ENCODE peak calls at places on chromosomes 6 and 20, in six cellular contexts. One of them, this sample, is unnamed. For H3K9me2, the result is how much of the 10 kb centered on the place peaks cover.

GRCh38 chr6:15824851-15825250 is 162.0 kb upstream of the DTNBP1 start:
- DNase-seq in HCT116: no peak
- DNase-seq in GM23248: no peak
- DNase-seq in hepatocyte: no peak
- DNase-seq in PC-3: no peak
- DNase-seq in MM.1S: no peak
- DNase-seq in this sample: no peak

GRCh38 chr6:38512211-38512610 is 127.5 kb downstream of the BTBD9 start:
- DNase-seq in HCT116: no peak
- DNase-seq in GM23248: peak
- DNase-seq in hepatocyte: no peak
- DNase-seq in PC-3: no peak
- DNase-seq in MM.1S: no peak
- DNase-seq in this sample: no peak

GRCh38 chr6:34248198-34248726 is 544 bp downstream of the SMIM29 start:
- DNase-seq in HCT116: no peak
- DNase-seq in GM23248: peak
- DNase-seq in hepatocyte: peak
- DNase-seq in PC-3: peak
- DNase-seq in MM.1S: peak
- DNase-seq in this sample: peak

GRCh38 chr6:79158856-79159516 is 75.5 kb downstream of the HMGN3 start:
- DNase-seq in HCT116: no peak
- DNase-seq in GM23248: peak
- DNase-seq in hepatocyte: peak
- DNase-seq in PC-3: peak
- DNase-seq in MM.1S: no peak
- DNase-seq in this sample: no peak

GRCh38 chr6:112636650-112637260 is 289.6 kb downstream of the RFPL4B start:
- DNase-seq in HCT116: no peak
- DNase-seq in GM23248: peak
- DNase-seq in hepatocyte: no peak
- DNase-seq in PC-3: peak
- DNase-seq in MM.1S: no peak
- DNase-seq in this sample: no peak

GRCh38 chr6:13813011-13813410 is 1.3 kb downstream of the MCUR1 start:
- DNase-seq in HCT116: no peak
- DNase-seq in GM23248: peak
- DNase-seq in hepatocyte: no peak
- DNase-seq in PC-3: peak
- DNase-seq in MM.1S: no peak
- DNase-seq in this sample: no peak

GRCh38 chr20:37297066-37297736 is 7.7 kb downstream of the MANBAL start:
- DNase-seq in HCT116: no peak
- DNase-seq in GM23248: peak
- DNase-seq in hepatocyte: no peak
- DNase-seq in PC-3: peak
- DNase-seq in MM.1S: no peak
- DNase-seq in this sample: no peak

GRCh38 chr20:49633023-49633422 is 65.1 kb upstream of the PTGIS start:
- DNase-seq in HCT116: no peak
- DNase-seq in GM23248: no peak
- DNase-seq in hepatocyte: no peak
- DNase-seq in PC-3: no peak
- DNase-seq in MM.1S: no peak
- DNase-seq in this sample: no peak

GRCh38 chr6:127484207-127484858 is 25.1 kb upstream of the KIAA0408 start:
- DNase-seq in HCT116: no peak
- DNase-seq in GM23248: peak
- DNase-seq in hepatocyte: no peak
- DNase-seq in PC-3: peak
- DNase-seq in MM.1S: peak
- DNase-seq in this sample: no peak

GRCh38 chr6:16637635-16638034 is 123.6 kb downstream of the ATXN1 start:
- DNase-seq in HCT116: no peak
- DNase-seq in GM23248: peak
- DNase-seq in hepatocyte: no peak
- DNase-seq in PC-3: peak
- DNase-seq in MM.1S: no peak
- DNase-seq in this sample: no peak

GRCh38 chr6:69774740-69775350 is 22.0 kb downstream of the LMBRD1 start:
- DNase-seq in HCT116: no peak
- DNase-seq in GM23248: no peak
- DNase-seq in hepatocyte: no peak
- DNase-seq in PC-3: no peak
- DNase-seq in MM.1S: no peak
- DNase-seq in this sample: no peak

GRCh38 chr6:2197177-2197671 is 48.2 kb downstream of the GMDS start:
- DNase-seq in HCT116: peak
- DNase-seq in GM23248: peak
- DNase-seq in hepatocyte: peak
- DNase-seq in PC-3: peak
- DNase-seq in MM.1S: no peak
- DNase-seq in this sample: no peak

GRCh38 chr6:75363304-75363703 is 78.7 kb upstream of the TMEM30A start:
- DNase-seq in HCT116: no peak
- DNase-seq in GM23248: no peak
- DNase-seq in hepatocyte: no peak
- DNase-seq in PC-3: peak
- DNase-seq in MM.1S: no peak
- DNase-seq in this sample: no peak

GRCh38 chr6:82006027-82006738 is 241.4 kb downstream of the IBTK start:
- DNase-seq in HCT116: no peak
- DNase-seq in GM23248: peak
- DNase-seq in hepatocyte: peak
- DNase-seq in PC-3: peak
- DNase-seq in MM.1S: peak
- DNase-seq in this sample: peak

GRCh38 chr6:163250122-163250521 is 164.4 kb upstream of the QKI start:
- DNase-seq in HCT116: no peak
- DNase-seq in GM23248: no peak
- DNase-seq in hepatocyte: no peak
- DNase-seq in PC-3: no peak
- DNase-seq in MM.1S: no peak
- DNase-seq in this sample: no peak

GRCh38 chr6:160178271-160178670 is 56.7 kb downstream of the SLC22A1 start:
- DNase-seq in HCT116: no peak
- DNase-seq in GM23248: no peak
- DNase-seq in hepatocyte: no peak
- DNase-seq in PC-3: no peak
- DNase-seq in MM.1S: no peak
- DNase-seq in this sample: no peak

GRCh38 chr6:26122402-26122792 is 35.2 kb downstream of the HFE start:
- DNase-seq in HCT116: no peak
- DNase-seq in GM23248: peak
- DNase-seq in hepatocyte: peak
- DNase-seq in PC-3: peak
- DNase-seq in MM.1S: peak
- DNase-seq in this sample: peak

GRCh38 chr6:90397929-90398674 is 101.5 kb upstream of the BACH2 start:
- DNase-seq in HCT116: no peak
- DNase-seq in GM23248: no peak
- DNase-seq in hepatocyte: peak
- DNase-seq in PC-3: peak
- DNase-seq in MM.1S: peak
- DNase-seq in this sample: no peak

GRCh38 chr20:37565134-37565811 is 37.6 kb upstream of the BLCAP start:
- DNase-seq in HCT116: no peak
- DNase-seq in GM23248: no peak
- DNase-seq in hepatocyte: no peak
- DNase-seq in PC-3: no peak
- DNase-seq in MM.1S: no peak
- DNase-seq in this sample: no peak

GRCh38 chr6:1624071-1624847 is 14.5 kb downstream of the FOXC1 start:
- DNase-seq in HCT116: no peak
- DNase-seq in GM23248: no peak
- DNase-seq in hepatocyte: peak
- DNase-seq in PC-3: no peak
- DNase-seq in MM.1S: no peak
- DNase-seq in this sample: peak

GRCh38 chr20:57264908-57265648 is 1.4 kb downstream of the BMP7 start:
- DNase-seq in HCT116: no peak
- DNase-seq in GM23248: no peak
- DNase-seq in hepatocyte: peak
- DNase-seq in PC-3: no peak
- DNase-seq in MM.1S: no peak
- DNase-seq in this sample: peak
- TF ChIP-seq EZH2 in HCT116: no peak
- TF ChIP-seq EZH2 in GM23248: peak
- TF ChIP-seq EZH2 in hepatocyte: no peak
- TF ChIP-seq EZH2 in PC-3: peak
- TF ChIP-seq EZH2 in MM.1S: no peak
- TF ChIP-seq EZH2 in this sample: no peak

DNA sequence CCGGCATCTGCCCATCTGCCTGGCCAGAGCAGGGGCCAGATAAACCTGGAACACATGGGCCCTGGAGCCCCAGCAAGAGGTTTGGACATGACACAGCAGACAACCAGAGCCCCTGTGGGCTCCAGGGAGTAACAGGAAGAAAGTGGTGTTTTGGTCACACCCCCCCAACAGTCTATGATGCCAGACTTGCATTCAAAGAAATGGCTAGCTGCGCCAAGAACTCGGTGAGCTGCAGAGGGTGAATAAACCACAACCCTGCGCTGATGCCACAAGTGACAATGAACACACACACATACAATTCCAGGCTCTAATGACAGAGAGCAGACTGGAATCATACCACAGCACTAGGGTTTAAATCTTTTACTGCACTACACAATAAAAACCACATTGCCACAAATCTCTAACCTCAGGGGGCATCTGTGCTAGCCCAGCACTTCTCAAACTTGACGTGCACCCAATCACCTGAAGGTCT is 34.0 kb downstream of the TRERF1 start:
- DNase-seq in HCT116: no peak
- DNase-seq in GM23248: peak
- DNase-seq in hepatocyte: no peak
- DNase-seq in PC-3: no peak
- DNase-seq in MM.1S: no peak
- DNase-seq in this sample: no peak
- TF ChIP-seq EZH2phosphoT487 in HCT116: no peak
- TF ChIP-seq EZH2phosphoT487 in GM23248: no peak
- TF ChIP-seq EZH2phosphoT487 in hepatocyte: no peak
- TF ChIP-seq EZH2phosphoT487 in PC-3: no peak
- TF ChIP-seq EZH2phosphoT487 in MM.1S: no peak
- TF ChIP-seq EZH2phosphoT487 in this sample: no peak

GRCh38 chr6:135289816-135290215 is 108.7 kb downstream of the MYB start:
- DNase-seq in HCT116: no peak
- DNase-seq in GM23248: no peak
- DNase-seq in hepatocyte: no peak
- DNase-seq in PC-3: no peak
- DNase-seq in MM.1S: no peak
- DNase-seq in this sample: no peak

GRCh38 chr6:135295085-135295484 is 114.0 kb downstream of the MYB start:
- DNase-seq in HCT116: no peak
- DNase-seq in GM23248: no peak
- DNase-seq in hepatocyte: no peak
- DNase-seq in PC-3: no peak
- DNase-seq in MM.1S: no peak
- DNase-seq in this sample: no peak

GRCh38 chr6:135286962-135287525 is 105.9 kb downstream of the MYB start:
- DNase-seq in HCT116: no peak
- DNase-seq in GM23248: no peak
- DNase-seq in hepatocyte: no peak
- DNase-seq in PC-3: no peak
- DNase-seq in MM.1S: no peak
- DNase-seq in this sample: no peak

GRCh38 chr6:135296715-135297114 is 115.6 kb downstream of the MYB start:
- DNase-seq in HCT116: no peak
- DNase-seq in GM23248: no peak
- DNase-seq in hepatocyte: no peak
- DNase-seq in PC-3: no peak
- DNase-seq in MM.1S: no peak
- DNase-seq in this sample: no peak

DNA sequence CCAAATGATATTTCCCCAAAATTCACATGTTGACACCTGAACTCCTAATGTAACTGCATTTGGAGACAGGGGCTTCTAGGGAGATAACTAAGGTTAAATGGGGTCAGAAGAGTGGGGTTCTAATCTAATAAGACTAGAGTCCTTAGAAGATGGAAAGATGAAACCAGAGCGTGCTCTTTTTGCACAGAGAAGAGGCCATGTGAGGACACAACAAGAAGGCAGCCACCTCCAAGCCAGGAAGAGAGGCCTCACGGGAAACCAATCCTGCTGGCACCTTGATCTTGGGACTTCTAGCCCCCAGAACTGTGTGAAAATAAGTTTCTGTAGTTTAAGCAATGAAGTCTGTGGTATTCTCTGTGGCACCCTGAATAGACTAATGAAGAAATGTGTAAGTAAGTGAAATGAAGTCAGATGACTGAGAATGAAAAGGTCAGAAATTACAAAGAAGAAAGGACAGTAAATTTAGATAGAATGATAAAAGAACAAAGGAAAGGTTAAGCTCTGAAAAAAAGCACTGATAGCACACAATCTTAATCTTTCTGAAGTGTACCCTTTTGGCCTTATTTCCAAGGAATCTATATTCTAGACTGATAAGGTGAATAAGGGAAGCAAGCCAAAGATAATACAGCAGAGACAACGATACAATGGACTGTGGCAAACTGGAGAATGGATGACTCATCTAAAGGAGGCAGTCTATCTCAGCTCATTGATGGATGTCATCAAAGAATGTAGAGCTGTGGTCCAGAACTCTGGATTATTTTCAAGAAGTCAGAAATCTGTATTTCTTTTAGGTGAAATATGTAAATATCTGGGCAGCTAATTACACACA is 110.4 kb downstream of the MYB start:
- DNase-seq in HCT116: peak
- DNase-seq in GM23248: peak
- DNase-seq in hepatocyte: no peak
- DNase-seq in PC-3: no peak
- DNase-seq in MM.1S: no peak
- DNase-seq in this sample: no peak
- H3K9me2 ChIP-seq in HCT116: under half
- H3K9me2 ChIP-seq in GM23248: under half
- H3K9me2 ChIP-seq in hepatocyte: under half
- H3K9me2 ChIP-seq in PC-3: under half
- H3K9me2 ChIP-seq in MM.1S: under half
- H3K9me2 ChIP-seq in this sample: under half

GRCh38 chr20:10328897-10329255 is 105.1 kb downstream of the MKKS start:
- DNase-seq in HCT116: no peak
- DNase-seq in GM23248: no peak
- DNase-seq in hepatocyte: no peak
- DNase-seq in PC-3: no peak
- DNase-seq in MM.1S: no peak
- DNase-seq in this sample: no peak

GRCh38 chr20:10329387-10330005 is 104.5 kb downstream of the MKKS start:
- DNase-seq in HCT116: no peak
- DNase-seq in GM23248: no peak
- DNase-seq in hepatocyte: no peak
- DNase-seq in PC-3: no peak
- DNase-seq in MM.1S: no peak
- DNase-seq in this sample: no peak

GRCh38 chr20:10337291-10337690 is 96.7 kb downstream of the MKKS start:
- DNase-seq in HCT116: no peak
- DNase-seq in GM23248: peak
- DNase-seq in hepatocyte: no peak
- DNase-seq in PC-3: no peak
- DNase-seq in MM.1S: no peak
- DNase-seq in this sample: no peak

GRCh38 chr20:10338781-10339180 is 95.2 kb downstream of the MKKS start:
- DNase-seq in HCT116: no peak
- DNase-seq in GM23248: no peak
- DNase-seq in hepatocyte: no peak
- DNase-seq in PC-3: no peak
- DNase-seq in MM.1S: no peak
- DNase-seq in this sample: no peak

GRCh38 chr20:10332656-10333421 is 101.2 kb downstream of the MKKS start:
- DNase-seq in HCT116: no peak
- DNase-seq in GM23248: no peak
- DNase-seq in hepatocyte: no peak
- DNase-seq in PC-3: no peak
- DNase-seq in MM.1S: no peak
- DNase-seq in this sample: no peak
- TF ChIP-seq EZH2 in HCT116: no peak
- TF ChIP-seq EZH2 in GM23248: no peak
- TF ChIP-seq EZH2 in hepatocyte: no peak
- TF ChIP-seq EZH2 in PC-3: no peak
- TF ChIP-seq EZH2 in MM.1S: no peak
- TF ChIP-seq EZH2 in this sample: no peak

This sample was measured in GM23338.